ENCODE peak calls at places on chromosomes 4 and X, in nine cellular contexts. One of them, this sample, is unnamed.

GRCh38 chr4:78426972-78427371 is 124.6 kb upstream of the ANXA3 start:
- DNase-seq in A172: no peak
- DNase-seq in iPS-NIHi11: no peak
- DNase-seq in neural progenitor cell: peak
- DNase-seq in ascending aorta: no peak
- DNase-seq in SK-N-SH: no peak
- DNase-seq in K562: no peak
- DNase-seq in NCI-H526: no peak
- DNase-seq in T-helper 2 cell: no peak
- DNase-seq in this sample: no peak

GRCh38 chr4:7052923-7053715 is 9.9 kb downstream of the TADA2B start:
- DNase-seq in A172: no peak
- DNase-seq in iPS-NIHi11: no peak
- DNase-seq in neural progenitor cell: no peak
- DNase-seq in ascending aorta: no peak
- DNase-seq in SK-N-SH: no peak
- DNase-seq in K562: no peak
- DNase-seq in NCI-H526: no peak
- DNase-seq in T-helper 2 cell: no peak
- DNase-seq in this sample: peak

GRCh38 chr4:156763511-156763910 is 208.1 kb downstream of the PDGFC start:
- DNase-seq in A172: no peak
- DNase-seq in iPS-NIHi11: peak
- DNase-seq in neural progenitor cell: no peak
- DNase-seq in ascending aorta: no peak
- DNase-seq in SK-N-SH: peak
- DNase-seq in K562: no peak
- DNase-seq in NCI-H526: no peak
- DNase-seq in T-helper 2 cell: no peak
- DNase-seq in this sample: no peak

GRCh38 chrX:102345916-102346315 is 93.9 kb downstream of the NXF2B start:
- DNase-seq in A172: no peak
- DNase-seq in iPS-NIHi11: peak
- DNase-seq in neural progenitor cell: peak
- DNase-seq in ascending aorta: no peak
- DNase-seq in SK-N-SH: peak
- DNase-seq in K562: peak
- DNase-seq in NCI-H526: no peak
- DNase-seq in T-helper 2 cell: peak
- DNase-seq in this sample: peak

GRCh38 chr4:40316782-40317635 is 18.1 kb upstream of the CHRNA9 start:
- DNase-seq in A172: peak
- DNase-seq in iPS-NIHi11: peak
- DNase-seq in neural progenitor cell: peak
- DNase-seq in ascending aorta: no peak
- DNase-seq in SK-N-SH: peak
- DNase-seq in K562: peak
- DNase-seq in NCI-H526: no peak
- DNase-seq in T-helper 2 cell: peak
- DNase-seq in this sample: peak

GRCh38 chr4:54942735-54943134 is 182.7 kb downstream of the KDR start:
- DNase-seq in A172: no peak
- DNase-seq in iPS-NIHi11: no peak
- DNase-seq in neural progenitor cell: no peak
- DNase-seq in ascending aorta: no peak
- DNase-seq in SK-N-SH: no peak
- DNase-seq in K562: no peak
- DNase-seq in NCI-H526: no peak
- DNase-seq in T-helper 2 cell: no peak
- DNase-seq in this sample: peak

GRCh38 chrX:129697204-129697829 is 41.5 kb upstream of the XPNPEP2 start:
- DNase-seq in A172: no peak
- DNase-seq in iPS-NIHi11: no peak
- DNase-seq in neural progenitor cell: no peak
- DNase-seq in ascending aorta: no peak
- DNase-seq in SK-N-SH: no peak
- DNase-seq in K562: no peak
- DNase-seq in NCI-H526: no peak
- DNase-seq in T-helper 2 cell: no peak
- DNase-seq in this sample: no peak

GRCh38 chr4:11529625-11530201 is 101.0 kb upstream of the HS3ST1 start:
- DNase-seq in A172: no peak
- DNase-seq in iPS-NIHi11: no peak
- DNase-seq in neural progenitor cell: no peak
- DNase-seq in ascending aorta: no peak
- DNase-seq in SK-N-SH: no peak
- DNase-seq in K562: no peak
- DNase-seq in NCI-H526: no peak
- DNase-seq in T-helper 2 cell: no peak
- DNase-seq in this sample: no peak

GRCh38 chrX:152928761-152929400 is 31.0 kb downstream of the ZNF185 start:
- DNase-seq in A172: no peak
- DNase-seq in iPS-NIHi11: no peak
- DNase-seq in neural progenitor cell: no peak
- DNase-seq in ascending aorta: no peak
- DNase-seq in SK-N-SH: no peak
- DNase-seq in K562: no peak
- DNase-seq in NCI-H526: no peak
- DNase-seq in T-helper 2 cell: no peak
- DNase-seq in this sample: no peak